ENCODE peak calls at places on chromosomes 16 and 17, in four cellular contexts. B, M, O and C are unnamed samples.

GRCh38 chr16:75351183-75351582 is 82.1 kb downstream of the CFDP1 start:
- DNase-seq in M (no peak), O (peak), B (no peak), C (no peak)

GRCh38 chr16:86663691-86664517 is 85.6 kb downstream of the FOXL1 start:
- DNase-seq in O (peak), B (no peak), M (no peak), C (no peak)

GRCh38 chr16:69711115-69711740 is 15.1 kb downstream of the NQO1 start:
- DNase-seq in O (peak), M (no peak), B (peak), C (peak)

GRCh38 chr17:59699218-59699617 is 8.0 kb downstream of the PTRH2 start:
- DNase-seq in M (no peak), O (no peak), B (no peak), C (no peak)

GRCh38 chr16:81600275-81600674 is 155.7 kb downstream of the CMIP start:
- DNase-seq in M (no peak), B (no peak), O (peak), C (no peak)

GRCh38 chr17:45923511-45924268 is 29.3 kb downstream of the MAPT start:
- DNase-seq in M (no peak), B (no peak), O (no peak), C (no peak)

GRCh38 chr17:77120866-77121265 is 19.9 kb upstream of the SEC14L1 start:
- DNase-seq in M (no peak), B (no peak), O (peak), C (no peak)

GRCh38 chr17:45722161-45722560 is 62.0 kb upstream of the CRHR1 start:
- DNase-seq in B (no peak), M (no peak), O (peak), C (no peak)

GRCh38 chr17:34436607-34437006 is 73.6 kb upstream of the CCL1 start:
- DNase-seq in O (no peak), M (no peak), B (no peak), C (no peak)

GRCh38 chr16:51409001-51409675 is 258.1 kb upstream of the SALL1 start:
- DNase-seq in B (no peak), M (no peak), O (peak), C (no peak)

GRCh38 chr17:50871369-50871768 is 5.2 kb upstream of the TOB1 start:
- DNase-seq in M (peak), O (no peak), B (no peak), C (no peak)

GRCh38 chr16:4653981-4654380 is 29.4 kb downstream of the MGRN1 start:
- DNase-seq in O (no peak), M (no peak), B (no peak), C (no peak)

GRCh38 chr16:35306915-35307314 is 1847.5 kb downstream of the TP53TG3F start:
- DNase-seq in O (no peak), B (no peak), M (no peak), C (no peak)

GRCh38 chr16:52742608-52743007 is 195.7 kb upstream of the TOX3 start:
- DNase-seq in M (no peak), B (no peak), O (no peak), C (no peak)

GRCh38 chr17:79797492-79798295 is 817 bp upstream of the CBX8 start:
- DNase-seq in B (peak), M (no peak), O (no peak), C (no peak)

GRCh38 chr16:64711026-64711425 is 410.8 kb downstream of the CDH11 start:
- DNase-seq in B (no peak), M (no peak), O (peak), C (no peak)

GRCh38 chr17:16259926-16260325 is 42.9 kb downstream of the PIGL start:
- DNase-seq in B (no peak), O (no peak), M (no peak), C (no peak)

GRCh38 chr16:70703835-70704381 is 18.1 kb upstream of the MTSS2 start:
- DNase-seq in M (no peak), B (no peak), O (no peak), C (no peak)

GRCh38 chr16:57960826-57961472 is 10.0 kb downstream of the CNGB1 start:
- DNase-seq in B (no peak), O (no peak), M (no peak), C (no peak)

GRCh38 chr17:19414396-19415280 is 3.6 kb downstream of the RNF112 start:
- DNase-seq in B (no peak), M (no peak), O (no peak), C (no peak)

GRCh38 chr17:68624381-68624780 is 23.2 kb upstream of the FAM20A start:
- DNase-seq in O (no peak), B (no peak), M (no peak), C (no peak)

GRCh38 chr16:4624827-4625616 is 396 bp downstream of the MGRN1 start:
- DNase-seq in O (peak), B (peak), M (peak), C (no peak)

GRCh38 chr16:23132921-23133532 is 16.2 kb downstream of the USP31 start:
- DNase-seq in B (no peak), M (no peak), O (peak), C (no peak)

GRCh38 chr16:53913082-53913870 is 209.3 kb downstream of the FTO start:
- DNase-seq in O (peak), B (peak), M (no peak), C (peak)

GRCh38 chr17:55402374-55402773 is 19.3 kb downstream of the MMD start:
- DNase-seq in O (peak), M (no peak), B (no peak), C (no peak)

GRCh38 chr16:21599994-21600773 is 807 bp downstream of the METTL9 start:
- DNase-seq in M (peak), B (no peak), O (peak), C (no peak)

GRCh38 chr16:17377360-17378324 is 93.1 kb downstream of the XYLT1 start:
- DNase-seq in O (peak), B (no peak), M (peak), C (no peak)

GRCh38 chr16:19830902-19831555 is 53.6 kb downstream of the GPRC5B start:
- DNase-seq in B (no peak), O (no peak), M (peak), C (no peak)

GRCh38 chr16:23113185-23113584 is 36.1 kb downstream of the USP31 start:
- DNase-seq in O (no peak), B (no peak), M (no peak), C (no peak)

GRCh38 chr16:66935319-66936011 is at the start of gene CES2:
- DNase-seq in B (peak), M (no peak), O (peak), C (no peak)

GRCh38 chr16:81005644-81006471 is 827 bp downstream of the CMC2 start:
- DNase-seq in B (peak), M (no peak), O (no peak), C (no peak)

DNA sequence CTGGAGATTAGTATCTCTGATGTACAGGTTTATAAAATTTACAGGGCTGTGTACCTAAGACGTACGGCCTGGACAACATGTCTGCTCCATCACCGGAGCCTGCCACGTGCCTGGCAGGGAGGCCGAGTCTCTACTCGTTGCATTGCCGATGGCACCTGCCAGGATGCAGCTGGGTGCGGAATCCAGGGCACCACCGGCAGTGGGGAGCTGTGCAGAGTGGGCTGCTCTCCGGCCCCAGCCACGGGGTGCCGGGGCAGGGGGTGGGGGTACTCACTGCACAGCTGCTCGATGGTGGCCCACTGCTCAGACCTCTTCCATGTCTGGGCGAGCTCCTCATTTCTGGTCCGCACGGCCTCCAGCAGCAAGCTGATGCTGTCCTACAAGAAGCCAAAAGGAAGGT is 13.1 kb upstream of the FAAP100 start:
- DNase-seq in O (no peak), B (no peak), M (no peak), C (no peak)
- H3K4me3 ChIP-seq in O (no peak), B (no peak), M (no peak), C (no peak)

GRCh38 chr16:12119562-12119961 is 143.0 kb downstream of the SNX29 start:
- DNase-seq in B (peak), M (peak), O (peak), C (no peak)
- TF ChIP-seq CTCF in B (no peak), M (no peak), O (no peak), C (no peak)

GRCh38 chr16:27428035-27428785 is 26.2 kb downstream of the IL21R start:
- DNase-seq in O (no peak), M (peak), B (peak), C (no peak)
- H3K4me3 ChIP-seq in O (no peak), M (no peak), B (no peak), C (no peak)

GRCh38 chr16:1162701-1163566 is 10.0 kb downstream of the CACNA1H start:
- DNase-seq in B (no peak), M (no peak), O (no peak), C (no peak)

GRCh38 chr16:1164382-1164781 is 11.5 kb downstream of the CACNA1H start:
- DNase-seq in M (no peak), O (no peak), B (no peak), C (no peak)

GRCh38 chr16:1165511-1165910 is 12.6 kb downstream of the CACNA1H start:
- DNase-seq in B (no peak), O (no peak), M (no peak), C (no peak)

GRCh38 chr16:1163567-1164055 is 10.7 kb downstream of the CACNA1H start:
- DNase-seq in M (no peak), B (no peak), O (peak), C (no peak)

DNA sequence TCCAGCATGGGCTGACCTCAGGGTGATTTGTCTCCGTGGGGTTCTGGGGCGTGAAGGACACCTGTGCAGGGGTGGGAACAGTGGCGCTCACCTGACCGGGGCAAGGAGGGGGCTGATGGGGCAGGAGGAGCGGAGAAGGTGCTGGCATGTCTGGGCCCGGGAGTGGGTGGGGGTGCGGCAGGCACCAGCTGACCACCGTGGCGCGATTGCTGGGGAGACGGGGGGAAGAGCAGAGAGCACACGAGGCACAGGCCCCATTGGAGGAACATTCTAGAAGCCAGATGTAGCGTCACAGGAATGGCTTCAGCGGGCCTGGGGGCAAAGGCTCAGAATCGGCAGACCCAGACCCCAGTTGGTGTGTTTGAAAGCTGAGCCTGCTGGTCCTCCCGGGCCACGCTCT is 12.1 kb downstream of the CACNA1H start:
- DNase-seq in B (no peak), M (no peak), O (no peak), C (no peak)
- TF ChIP-seq CTCF in B (no peak), M (no peak), O (no peak), C (no peak)

GRCh38 chr16:72349719-72350118 is 177.8 kb upstream of the PMFBP1 start:
- DNase-seq in O (no peak), M (no peak), B (no peak), C (no peak)
- H3K4me3 ChIP-seq in O (no peak), M (no peak), B (no peak), C (no peak)

DNA sequence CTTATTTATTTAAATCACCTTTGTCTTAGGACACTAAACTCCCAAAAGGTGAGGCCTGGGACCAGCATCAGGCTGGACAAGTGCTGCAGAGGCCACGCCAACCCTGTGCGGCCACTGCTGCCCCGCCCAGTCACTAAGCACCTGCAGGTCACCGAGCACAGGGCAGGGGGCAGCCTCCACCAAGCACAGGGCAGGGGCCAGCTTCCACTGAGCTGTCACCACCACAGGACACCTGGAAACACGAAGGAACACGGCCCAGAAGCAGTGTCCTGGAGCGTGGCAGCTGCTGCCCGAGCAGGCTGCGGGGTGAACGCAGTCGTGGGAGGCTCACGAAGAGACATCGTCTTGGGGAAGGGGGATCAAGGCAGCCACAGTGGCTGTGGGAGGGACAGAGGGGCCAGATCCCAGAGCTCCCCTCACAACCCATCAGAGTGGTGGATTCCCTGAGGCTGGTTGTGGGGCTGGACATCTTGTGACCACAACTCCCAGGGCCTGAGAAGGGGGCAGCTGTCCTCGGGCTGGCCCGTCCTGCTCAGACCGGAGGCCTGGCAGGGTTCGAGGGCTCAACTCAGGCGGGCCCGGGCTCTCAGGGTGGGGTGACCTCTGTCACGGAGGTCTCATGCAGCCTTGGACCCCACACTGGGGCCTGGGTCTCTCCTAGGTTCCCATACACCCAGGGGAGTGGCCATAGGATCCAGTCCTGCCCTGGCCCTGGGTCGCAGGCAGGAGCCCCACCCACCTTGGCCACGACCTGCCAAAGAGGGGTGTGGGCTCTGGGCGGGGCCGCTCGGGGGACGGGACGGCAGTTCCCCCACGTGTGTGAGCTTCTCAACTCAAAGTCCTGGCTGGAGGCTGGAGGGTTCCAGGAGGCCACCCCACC is 18.7 kb downstream of the RAB40B start:
- DNase-seq in B (no peak), O (no peak), M (no peak), C (no peak)
- TF ChIP-seq CTCF in B (no peak), O (no peak), M (no peak), C (no peak)